ENCODE peak calls at places on chromosomes 1 and 21, in four cellular contexts. One of them, this sample, is unnamed.

GRCh38 chr1:1205769-1206375 is 520 bp downstream of the TNFRSF18 start:
- DNase-seq in HCT116: no peak
- DNase-seq in mesenchymal stem cell: no peak
- DNase-seq in effector memory CD4-positive, alpha-beta T cell: no peak
- DNase-seq in this sample: no peak

GRCh38 chr1:57672741-57673140 is 248.9 kb upstream of the DAB1 start:
- DNase-seq in HCT116: no peak
- DNase-seq in mesenchymal stem cell: no peak
- DNase-seq in effector memory CD4-positive, alpha-beta T cell: no peak
- DNase-seq in this sample: no peak

GRCh38 chr1:230204852-230205251 is 137.8 kb downstream of the GALNT2 start:
- DNase-seq in HCT116: no peak
- DNase-seq in mesenchymal stem cell: no peak
- DNase-seq in effector memory CD4-positive, alpha-beta T cell: no peak
- DNase-seq in this sample: no peak

GRCh38 chr1:163174524-163175437 is 27.9 kb downstream of the RGS5 start:
- DNase-seq in HCT116: peak
- DNase-seq in mesenchymal stem cell: peak
- DNase-seq in effector memory CD4-positive, alpha-beta T cell: no peak
- DNase-seq in this sample: peak

GRCh38 chr1:30083800-30084464 is 639.5 kb downstream of the MATN1 start:
- DNase-seq in HCT116: no peak
- DNase-seq in mesenchymal stem cell: peak
- DNase-seq in effector memory CD4-positive, alpha-beta T cell: no peak
- DNase-seq in this sample: no peak

GRCh38 chr1:178693368-178693767 is 31.7 kb upstream of the RALGPS2 start:
- DNase-seq in HCT116: peak
- DNase-seq in mesenchymal stem cell: peak
- DNase-seq in effector memory CD4-positive, alpha-beta T cell: no peak
- DNase-seq in this sample: no peak

GRCh38 chr1:93559045-93559444 is 111.1 kb downstream of the FNBP1L start:
- DNase-seq in HCT116: no peak
- DNase-seq in mesenchymal stem cell: no peak
- DNase-seq in effector memory CD4-positive, alpha-beta T cell: no peak
- DNase-seq in this sample: no peak

GRCh38 chr21:31973402-31973944 is 100.7 kb downstream of the HUNK start:
- DNase-seq in HCT116: no peak
- DNase-seq in mesenchymal stem cell: no peak
- DNase-seq in effector memory CD4-positive, alpha-beta T cell: no peak
- DNase-seq in this sample: no peak

GRCh38 chr1:93817819-93818569 is 61.0 kb downstream of the DNTTIP2 start:
- DNase-seq in HCT116: no peak
- DNase-seq in mesenchymal stem cell: peak
- DNase-seq in effector memory CD4-positive, alpha-beta T cell: peak
- DNase-seq in this sample: no peak

GRCh38 chr1:58905628-58906256 is 121.9 kb upstream of the JUN start:
- DNase-seq in HCT116: no peak
- DNase-seq in mesenchymal stem cell: no peak
- DNase-seq in effector memory CD4-positive, alpha-beta T cell: no peak
- DNase-seq in this sample: no peak

GRCh38 chr1:204649756-204650155 is 35.8 kb downstream of the LRRN2 start:
- DNase-seq in HCT116: no peak
- DNase-seq in mesenchymal stem cell: no peak
- DNase-seq in effector memory CD4-positive, alpha-beta T cell: no peak
- DNase-seq in this sample: no peak

GRCh38 chr1:59565611-59566410 is 248.9 kb upstream of the HOOK1 start:
- DNase-seq in HCT116: no peak
- DNase-seq in mesenchymal stem cell: peak
- DNase-seq in effector memory CD4-positive, alpha-beta T cell: no peak
- DNase-seq in this sample: no peak

GRCh38 chr1:239735081-239735480 is 348.7 kb downstream of the CHRM3 start:
- DNase-seq in HCT116: no peak
- DNase-seq in mesenchymal stem cell: no peak
- DNase-seq in effector memory CD4-positive, alpha-beta T cell: no peak
- DNase-seq in this sample: no peak

GRCh38 chr1:160124709-160125478 is 9.3 kb downstream of the ATP1A2 start:
- DNase-seq in HCT116: peak
- DNase-seq in mesenchymal stem cell: peak
- DNase-seq in effector memory CD4-positive, alpha-beta T cell: no peak
- DNase-seq in this sample: no peak

GRCh38 chr1:17201201-17202021 is 3.5 kb upstream of the PADI1 start:
- DNase-seq in HCT116: no peak
- DNase-seq in mesenchymal stem cell: no peak
- DNase-seq in effector memory CD4-positive, alpha-beta T cell: peak
- DNase-seq in this sample: no peak

GRCh38 chr1:54516249-54516920 is 31.6 kb upstream of the ACOT11 start:
- DNase-seq in HCT116: no peak
- DNase-seq in mesenchymal stem cell: no peak
- DNase-seq in effector memory CD4-positive, alpha-beta T cell: no peak
- DNase-seq in this sample: no peak

GRCh38 chr1:29711582-29712274 is 475.4 kb downstream of the PTPRU start:
- DNase-seq in HCT116: no peak
- DNase-seq in mesenchymal stem cell: peak
- DNase-seq in effector memory CD4-positive, alpha-beta T cell: no peak
- DNase-seq in this sample: no peak

GRCh38 chr1:197908695-197909336 is 6.4 kb downstream of the C1orf53 start:
- DNase-seq in HCT116: no peak
- DNase-seq in mesenchymal stem cell: no peak
- DNase-seq in effector memory CD4-positive, alpha-beta T cell: no peak
- DNase-seq in this sample: no peak

GRCh38 chr1:86104606-86105532 is 51.7 kb downstream of the COL24A1 start:
- DNase-seq in HCT116: no peak
- DNase-seq in mesenchymal stem cell: no peak
- DNase-seq in effector memory CD4-positive, alpha-beta T cell: no peak
- DNase-seq in this sample: no peak

GRCh38 chr1:156241311-156241811 is 623 bp upstream of the BGLAP start:
- DNase-seq in HCT116: no peak
- DNase-seq in mesenchymal stem cell: peak
- DNase-seq in effector memory CD4-positive, alpha-beta T cell: no peak
- DNase-seq in this sample: no peak

GRCh38 chr1:242449211-242449610 is 75.3 kb downstream of the PLD5 start:
- DNase-seq in HCT116: no peak
- DNase-seq in mesenchymal stem cell: no peak
- DNase-seq in effector memory CD4-positive, alpha-beta T cell: no peak
- DNase-seq in this sample: no peak

GRCh38 chr21:45299026-45299863 is 11.6 kb upstream of the POFUT2 start:
- DNase-seq in HCT116: no peak
- DNase-seq in mesenchymal stem cell: peak
- DNase-seq in effector memory CD4-positive, alpha-beta T cell: no peak
- DNase-seq in this sample: no peak

GRCh38 chr1:115052454-115053083 is 22.9 kb downstream of the TSHB start:
- DNase-seq in HCT116: peak
- DNase-seq in mesenchymal stem cell: peak
- DNase-seq in effector memory CD4-positive, alpha-beta T cell: peak
- DNase-seq in this sample: no peak

GRCh38 chr1:165116732-165117131 is 239.8 kb downstream of the LMX1A start:
- DNase-seq in HCT116: peak
- DNase-seq in mesenchymal stem cell: peak
- DNase-seq in effector memory CD4-positive, alpha-beta T cell: no peak
- DNase-seq in this sample: no peak

GRCh38 chr1:117092594-117092993 is 29.0 kb downstream of the TRIM45 start:
- DNase-seq in HCT116: no peak
- DNase-seq in mesenchymal stem cell: no peak
- DNase-seq in effector memory CD4-positive, alpha-beta T cell: no peak
- DNase-seq in this sample: no peak

GRCh38 chr1:73516458-73516857 is 681.5 kb downstream of the LRRIQ3 start:
- DNase-seq in HCT116: no peak
- DNase-seq in mesenchymal stem cell: no peak
- DNase-seq in effector memory CD4-positive, alpha-beta T cell: no peak
- DNase-seq in this sample: no peak

GRCh38 chr1:212607206-212607923 is 1.2 kb upstream of the ATF3 start:
- DNase-seq in HCT116: no peak
- DNase-seq in mesenchymal stem cell: peak
- DNase-seq in effector memory CD4-positive, alpha-beta T cell: no peak
- DNase-seq in this sample: peak

GRCh38 chr1:2525524-2525895 is 886 bp downstream of the PANK4 start:
- DNase-seq in HCT116: no peak
- DNase-seq in mesenchymal stem cell: no peak
- DNase-seq in effector memory CD4-positive, alpha-beta T cell: no peak
- DNase-seq in this sample: no peak

GRCh38 chr1:26771643-26772321 is 16.0 kb upstream of the PIGV start:
- DNase-seq in HCT116: peak
- DNase-seq in mesenchymal stem cell: peak
- DNase-seq in effector memory CD4-positive, alpha-beta T cell: no peak
- DNase-seq in this sample: peak

GRCh38 chr1:207833381-207833780 is 77.5 kb downstream of the CD34 start:
- DNase-seq in HCT116: no peak
- DNase-seq in mesenchymal stem cell: no peak
- DNase-seq in effector memory CD4-positive, alpha-beta T cell: no peak
- DNase-seq in this sample: no peak

GRCh38 chr21:41580758-41581554 is 73.0 kb upstream of the TMPRSS2 start:
- DNase-seq in HCT116: no peak
- DNase-seq in mesenchymal stem cell: no peak
- DNase-seq in effector memory CD4-positive, alpha-beta T cell: no peak
- DNase-seq in this sample: no peak

GRCh38 chr1:4207183-4207582 is 307.1 kb upstream of the C1orf174 start:
- DNase-seq in HCT116: no peak
- DNase-seq in mesenchymal stem cell: no peak
- DNase-seq in effector memory CD4-positive, alpha-beta T cell: no peak
- DNase-seq in this sample: no peak

GRCh38 chr1:209250970-209251636 is 332.4 kb upstream of the CAMK1G start:
- DNase-seq in HCT116: no peak
- DNase-seq in mesenchymal stem cell: no peak
- DNase-seq in effector memory CD4-positive, alpha-beta T cell: no peak
- DNase-seq in this sample: no peak

GRCh38 chr1:16138772-16139221 is 17.1 kb downstream of the EPHA2 start:
- DNase-seq in HCT116: no peak
- DNase-seq in mesenchymal stem cell: peak
- DNase-seq in effector memory CD4-positive, alpha-beta T cell: no peak
- DNase-seq in this sample: no peak

GRCh38 chr21:37829043-37829442 is 87.2 kb downstream of the KCNJ6 start:
- DNase-seq in HCT116: no peak
- DNase-seq in mesenchymal stem cell: no peak
- DNase-seq in effector memory CD4-positive, alpha-beta T cell: no peak
- DNase-seq in this sample: no peak

GRCh38 chr1:45785583-45785982 is 17.8 kb upstream of the MAST2 start:
- DNase-seq in HCT116: no peak
- DNase-seq in mesenchymal stem cell: no peak
- DNase-seq in effector memory CD4-positive, alpha-beta T cell: peak
- DNase-seq in this sample: no peak

GRCh38 chr1:43936470-43937151 is 3.0 kb downstream of the ARTN start:
- DNase-seq in HCT116: no peak
- DNase-seq in mesenchymal stem cell: peak
- DNase-seq in effector memory CD4-positive, alpha-beta T cell: no peak
- DNase-seq in this sample: no peak

GRCh38 chr1:2446394-2446793 is 29.7 kb upstream of the PLCH2 start:
- DNase-seq in HCT116: no peak
- DNase-seq in mesenchymal stem cell: no peak
- DNase-seq in effector memory CD4-positive, alpha-beta T cell: no peak
- DNase-seq in this sample: peak

GRCh38 chr1:176338897-176339296 is 124.1 kb upstream of the PAPPA2 start:
- DNase-seq in HCT116: no peak
- DNase-seq in mesenchymal stem cell: no peak
- DNase-seq in effector memory CD4-positive, alpha-beta T cell: no peak
- DNase-seq in this sample: no peak
- H3K27ac ChIP-seq in HCT116: no peak
- H3K27ac ChIP-seq in mesenchymal stem cell: no peak
- H3K27ac ChIP-seq in effector memory CD4-positive, alpha-beta T cell: no peak
- H3K27ac ChIP-seq in this sample: no peak

GRCh38 chr1:229118662-229119061 is 152.2 kb upstream of the RAB4A start:
- DNase-seq in HCT116: no peak
- DNase-seq in mesenchymal stem cell: no peak
- DNase-seq in effector memory CD4-positive, alpha-beta T cell: no peak
- DNase-seq in this sample: no peak
- H3K27ac ChIP-seq in HCT116: no peak
- H3K27ac ChIP-seq in mesenchymal stem cell: no peak
- H3K27ac ChIP-seq in effector memory CD4-positive, alpha-beta T cell: no peak
- H3K27ac ChIP-seq in this sample: no peak

GRCh38 chr1:110164951-110165350 is 14.7 kb downstream of the SLC6A17 start:
- DNase-seq in HCT116: no peak
- DNase-seq in mesenchymal stem cell: no peak
- DNase-seq in effector memory CD4-positive, alpha-beta T cell: no peak
- DNase-seq in this sample: no peak
- H3K27ac ChIP-seq in HCT116: no peak
- H3K27ac ChIP-seq in mesenchymal stem cell: no peak
- H3K27ac ChIP-seq in effector memory CD4-positive, alpha-beta T cell: no peak
- H3K27ac ChIP-seq in this sample: no peak

DNA sequence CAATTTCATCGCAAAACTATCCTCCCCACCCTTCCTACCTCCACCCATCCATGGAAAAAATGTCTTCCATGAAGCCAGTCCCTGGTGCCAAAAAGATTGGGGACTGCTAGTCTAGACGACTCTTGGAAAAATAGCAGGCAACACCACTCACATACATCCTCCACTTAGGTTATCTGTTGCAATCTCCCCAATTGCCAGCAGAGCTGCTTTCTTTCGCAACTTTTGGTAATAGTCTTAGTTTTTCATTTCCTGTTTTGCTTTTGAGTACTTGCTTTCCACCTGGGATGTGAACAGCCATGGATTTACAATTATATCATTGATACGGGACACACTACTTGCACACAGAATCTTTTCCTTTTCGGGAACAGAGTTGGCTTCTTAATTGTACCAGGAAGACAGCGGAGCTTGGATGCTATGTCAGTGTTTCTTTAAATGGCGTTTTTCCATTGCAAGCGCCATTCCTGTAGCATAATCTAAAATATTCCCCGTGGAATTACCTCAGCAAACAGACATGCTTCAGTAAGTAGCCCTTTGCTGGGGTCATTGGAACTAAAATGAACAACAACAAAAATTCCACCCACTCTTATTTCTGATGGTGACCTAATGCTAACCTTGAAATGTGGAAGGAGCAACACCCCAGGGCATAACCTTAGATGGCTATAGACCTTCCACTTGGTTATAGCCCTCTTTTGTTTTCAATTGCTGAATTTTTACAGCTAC is 183.3 kb upstream of the ADGRL2 start:
- DNase-seq in HCT116: no peak
- DNase-seq in mesenchymal stem cell: peak
- DNase-seq in effector memory CD4-positive, alpha-beta T cell: no peak
- DNase-seq in this sample: no peak
- H3K27ac ChIP-seq in HCT116: no peak
- H3K27ac ChIP-seq in mesenchymal stem cell: no peak
- H3K27ac ChIP-seq in effector memory CD4-positive, alpha-beta T cell: no peak
- H3K27ac ChIP-seq in this sample: no peak

GRCh38 chr1:194813109-194813508 is 1626.7 kb upstream of the B3GALT2 start:
- DNase-seq in HCT116: no peak
- DNase-seq in mesenchymal stem cell: no peak
- DNase-seq in effector memory CD4-positive, alpha-beta T cell: no peak
- DNase-seq in this sample: no peak
- H3K27ac ChIP-seq in HCT116: no peak
- H3K27ac ChIP-seq in mesenchymal stem cell: no peak
- H3K27ac ChIP-seq in effector memory CD4-positive, alpha-beta T cell: no peak
- H3K27ac ChIP-seq in this sample: no peak

GRCh38 chr1:76571248-76571647 is 296.0 kb upstream of the ST6GALNAC5 start:
- DNase-seq in HCT116: no peak
- DNase-seq in mesenchymal stem cell: no peak
- DNase-seq in effector memory CD4-positive, alpha-beta T cell: no peak
- DNase-seq in this sample: no peak

GRCh38 chr1:76572229-76572628 is 295.1 kb upstream of the ST6GALNAC5 start:
- DNase-seq in HCT116: no peak
- DNase-seq in mesenchymal stem cell: no peak
- DNase-seq in effector memory CD4-positive, alpha-beta T cell: no peak
- DNase-seq in this sample: no peak

GRCh38 chr1:76568839-76569238 is 298.4 kb upstream of the ST6GALNAC5 start:
- DNase-seq in HCT116: no peak
- DNase-seq in mesenchymal stem cell: no peak
- DNase-seq in effector memory CD4-positive, alpha-beta T cell: no peak
- DNase-seq in this sample: no peak
- H3K27ac ChIP-seq in HCT116: no peak
- H3K27ac ChIP-seq in mesenchymal stem cell: no peak
- H3K27ac ChIP-seq in effector memory CD4-positive, alpha-beta T cell: no peak
- H3K27ac ChIP-seq in this sample: no peak

This sample was measured in caudate nucleus.